ENCODE peak calls at places on chromosome 20, in eight cellular contexts. H is coronary artery; G is tibial artery; X is RWPE2; M is iPS DF 6.9; F is effector memory CD4-positive, alpha-beta T cell; J is GM23338; B is lower lobe of right lung. E is an unnamed sample.

GRCh38 chr20:42373049-42373448 is 754.9 kb upstream of the CHD6 start:
- DNase-seq in H (no peak), G (no peak), X (no peak), M (no peak), F (no peak), J (no peak), B (no peak), E (no peak)

GRCh38 chr20:36085686-36086267 is 68.8 kb upstream of the EPB41L1 start:
- DNase-seq in H (no peak), G (no peak), X (peak; percentile 99), M (no peak), F (no peak), J (no peak), B (peak; percentile 70), E (no peak)

GRCh38 chr20:9912858-9913434 is 74.1 kb upstream of the PAK5 start:
- DNase-seq in H (no peak), G (peak; percentile 32), X (no peak), M (peak; percentile 31), F (peak; percentile 1), J (peak; percentile 64), B (peak; percentile 44), E (no peak)

GRCh38 chr20:37276494-37277252 is 12.8 kb upstream of the MANBAL start:
- DNase-seq in H (no peak), G (peak; percentile 33), X (no peak), M (no peak), F (no peak), J (no peak), B (no peak), E (no peak)

GRCh38 chr20:59678951-59679350 is 74.6 kb downstream of the PHACTR3 start:
- DNase-seq in H (no peak), G (no peak), X (peak; percentile 40), M (no peak), F (no peak), J (no peak), B (no peak), E (no peak)

GRCh38 chr20:9949563-9949962 is 85.2 kb upstream of the ANKEF1 start:
- DNase-seq in H (no peak), G (no peak), X (no peak), M (no peak), F (no peak), J (no peak), B (no peak), E (no peak)

GRCh38 chr20:12573428-12573827 is 435.3 kb upstream of the SPTLC3 start:
- DNase-seq in H (no peak), G (no peak), X (no peak), M (no peak), F (no peak), J (no peak), B (no peak), E (no peak)

GRCh38 chr20:54004397-54004940 is 65.9 kb downstream of the BCAS1 start:
- DNase-seq in H (no peak), G (no peak), X (no peak), M (no peak), F (no peak), J (no peak), B (no peak), E (no peak)

GRCh38 chr20:18916886-18917785 is 103.6 kb downstream of the SCP2D1 start:
- DNase-seq in H (no peak), G (no peak), X (no peak), M (no peak), F (no peak), J (no peak), B (no peak), E (no peak)

GRCh38 chr20:12927489-12927888 is 81.3 kb upstream of the SPTLC3 start:
- DNase-seq in H (no peak), G (no peak), X (no peak), M (no peak), F (no peak), J (no peak), B (no peak), E (no peak)

GRCh38 chr20:31716818-31717477 is 5.7 kb downstream of the BCL2L1 start:
- DNase-seq in H (no peak), G (no peak), X (no peak), M (no peak), F (no peak), J (no peak), B (no peak), E (no peak)

GRCh38 chr20:39855056-39855455 is 834.0 kb downstream of the MAFB start:
- DNase-seq in H (no peak), G (no peak), X (no peak), M (no peak), F (no peak), J (no peak), B (no peak), E (no peak)

GRCh38 chr20:47568019-47568418 is 66.3 kb downstream of the NCOA3 start:
- DNase-seq in H (no peak), G (no peak), X (no peak), M (no peak), F (no peak), J (no peak), B (no peak), E (no peak)

GRCh38 chr20:46826343-46826984 is 68.2 kb upstream of the EYA2 start:
- DNase-seq in H (no peak), G (no peak), X (no peak), M (no peak), F (no peak), J (no peak), B (no peak), E (no peak)

GRCh38 chr20:45933231-45934045 is 1.0 kb upstream of the PCIF1 start:
- DNase-seq in H (no peak), G (peak; percentile 63), X (peak; percentile 97), M (peak; percentile 89), F (peak; percentile 51), J (peak; percentile 97), B (peak; percentile 77), E (peak; percentile 81)

GRCh38 chr20:21715193-21715881 is 9.9 kb downstream of the PAX1 start:
- DNase-seq in H (no peak), G (no peak), X (no peak), M (no peak), F (no peak), J (no peak), B (no peak), E (no peak)

GRCh38 chr20:57222631-57222950 is 43.9 kb downstream of the BMP7 start:
- DNase-seq in H (no peak), G (no peak), X (no peak), M (no peak), F (no peak), J (no peak), B (no peak), E (no peak)

GRCh38 chr20:36096404-36096799 is 58.1 kb upstream of the EPB41L1 start:
- DNase-seq in H (no peak), G (no peak), X (no peak), M (no peak), F (no peak), J (no peak), B (no peak), E (no peak)

GRCh38 chr20:52481443-52481842 is 289.9 kb upstream of the ZFP64 start:
- DNase-seq in H (no peak), G (no peak), X (no peak), M (no peak), F (no peak), J (no peak), B (no peak), E (no peak)

GRCh38 chr20:22333885-22334545 is 250.4 kb downstream of the FOXA2 start:
- DNase-seq in H (no peak), G (peak; percentile 44), X (no peak), M (peak; percentile 33), F (no peak), J (peak; percentile 86), B (peak; percentile 54), E (no peak)

GRCh38 chr20:63178889-63179751 is 36.8 kb downstream of the YTHDF1 start:
- DNase-seq in H (no peak), G (no peak), X (no peak), M (no peak), F (peak; percentile 50), J (peak; percentile 53), B (no peak), E (peak; percentile 86)
- H3K4me3 ChIP-seq in H (peak overlapping the region; percentile 63), G (no peak overlapping the region), X (no peak overlapping the region), M (peak overlapping the region; percentile 34), F (peak overlapping the region; percentile 37), J (peak overlapping the region; percentile 52), B (peak overlapping the region; percentile 41), E (peak overlapping the region; percentile 58)

DNA sequence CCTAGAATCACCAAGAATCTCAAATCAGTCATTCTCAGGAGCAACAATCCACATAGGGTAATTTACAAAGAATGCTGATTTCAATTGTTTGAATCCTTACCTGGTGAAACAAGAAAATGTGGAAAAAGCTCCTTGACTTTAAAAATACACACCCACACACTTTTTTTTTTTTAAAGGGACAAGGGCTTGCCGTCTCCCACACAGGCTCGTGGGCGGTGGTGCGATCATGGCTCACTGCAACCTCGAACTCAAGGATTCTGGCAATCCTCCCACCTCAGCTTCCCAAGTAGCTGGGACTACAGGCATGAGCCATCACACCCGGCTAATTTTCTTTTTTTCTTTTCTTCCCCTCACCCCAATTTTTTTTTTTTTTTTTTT is 30.7 kb downstream of the PARD6B start:
- DNase-seq in H (peak; percentile 36), G (no peak), X (peak; percentile 84), M (no peak), F (no peak), J (no peak), B (no peak), E (no peak)
- H3K27ac ChIP-seq in H (no peak overlapping the region), G (peak overlapping the region; percentile 24), X (peak overlapping the region; percentile 99), M (no peak overlapping the region), F (no peak overlapping the region), J (peak overlapping the region; percentile 1), B (peak overlapping the region; percentile 80), E (no peak overlapping the region)

GRCh38 chr20:43680976-43681375 is 14.1 kb downstream of the MYBL2 start:
- DNase-seq in H (no peak), G (no peak), X (no peak), M (no peak), F (no peak), J (no peak), B (no peak), E (no peak)
- H3K4me3 ChIP-seq in H (no peak overlapping the region), G (no peak overlapping the region), X (no peak overlapping the region), M (no peak overlapping the region), F (no peak overlapping the region), J (no peak overlapping the region), B (no peak overlapping the region), E (no peak overlapping the region)

DNA sequence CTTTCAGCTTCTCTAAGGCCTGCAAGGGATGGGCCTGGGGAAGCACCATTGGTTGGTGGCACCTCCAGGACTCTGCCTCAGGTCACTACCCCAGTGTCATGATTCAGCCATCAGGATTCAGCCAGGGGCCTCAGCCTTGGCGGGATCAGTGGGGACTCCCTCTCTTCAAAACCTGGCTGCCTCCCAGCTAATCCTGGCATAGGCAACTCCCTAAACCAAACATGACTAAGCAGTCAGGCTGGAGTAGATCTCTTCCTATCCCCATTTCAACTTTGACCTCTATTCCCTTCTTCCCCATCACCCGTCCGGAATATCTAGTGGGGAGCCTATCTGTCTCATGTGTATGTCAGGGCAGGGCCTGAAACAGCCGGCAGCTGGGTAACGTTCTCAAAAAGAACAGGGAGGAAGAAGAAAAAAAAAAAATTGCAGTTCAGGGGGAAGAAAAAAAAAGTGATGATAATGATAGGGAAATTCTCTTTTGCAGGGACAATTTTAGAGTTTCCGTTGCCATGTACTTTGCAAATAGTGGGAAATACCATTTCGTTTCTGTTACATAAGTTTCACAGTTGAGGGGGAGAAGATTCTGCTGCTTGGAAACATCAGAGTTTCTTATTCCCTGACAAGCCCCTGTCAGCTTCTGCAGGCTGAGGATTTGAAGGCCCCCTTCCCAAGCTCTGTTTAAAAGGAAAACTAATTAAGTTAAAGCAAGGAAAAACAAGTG is 4.1 kb upstream of the PREX1 start:
- DNase-seq in H (peak; percentile 82), G (peak; percentile 62), X (peak; percentile 85), M (no peak), F (no peak), J (no peak), B (no peak), E (no peak)
- H3K27ac ChIP-seq in H (peak overlapping the region; percentile 30), G (peak overlapping the region; percentile 28), X (no peak overlapping the region), M (no peak overlapping the region), F (no peak overlapping the region), J (no peak overlapping the region), B (peak overlapping the region; percentile 33), E (peak overlapping the region; percentile 80)

GRCh38 chr20:7650481-7650880 is 289.8 kb downstream of the HAO1 start:
- DNase-seq in H (no peak), G (peak; percentile 34), X (no peak), M (no peak), F (no peak), J (no peak), B (no peak), E (no peak)
- H3K4me3 ChIP-seq in H (no peak overlapping the region), G (no peak overlapping the region), X (no peak overlapping the region), M (no peak overlapping the region), F (no peak overlapping the region), J (no peak overlapping the region), B (no peak overlapping the region), E (no peak overlapping the region)